ENCODE peak calls at places on chromosomes 12 and 14, in four cellular contexts. N is progenitor cell of endocrine pancreas, W is GM20000, T is heart left ventricle. G is an unnamed sample.

GRCh38 chr14:30906752-30907658 is 32.6 kb downstream of the COCH start:
- DNase-seq in W (no peak), N (no peak), T (no peak), G (no peak)

GRCh38 chr12:66467932-66468331 is 165.6 kb downstream of the HELB start:
- DNase-seq in N (no peak), W (no peak), T (no peak), G (no peak)

GRCh38 chr12:66132408-66132807 is 1.9 kb upstream of the LLPH start:
- DNase-seq in W (no peak), T (peak; percentile 27), N (no peak), G (no peak)

GRCh38 chr12:129073157-129073915 is 220.1 kb downstream of the GLT1D1 start:
- DNase-seq in N (no peak), W (no peak), T (no peak), G (no peak)

GRCh38 chr12:55829967-55830600 is 697 bp upstream of the DNAJC14 start:
- DNase-seq in N (peak; percentile 34), W (peak; percentile 41), T (peak; percentile 55), G (peak; percentile 61)

GRCh38 chr12:6452245-6452731 is 446 bp downstream of the TAPBPL start:
- DNase-seq in T (peak; percentile 44), N (no peak), W (no peak), G (no peak)

GRCh38 chr14:77761205-77761931 is 412 bp upstream of the SNW1 start:
- DNase-seq in T (peak; percentile 25), W (no peak), N (no peak), G (peak; percentile 26)

GRCh38 chr14:54653764-54654469 is 87.0 kb downstream of the SAMD4A start:
- DNase-seq in T (peak; percentile 66), W (no peak), N (no peak), G (no peak)

GRCh38 chr12:69168828-69169227 is 70.5 kb upstream of the CPSF6 start:
- DNase-seq in N (no peak), T (no peak), W (no peak), G (no peak)

GRCh38 chr12:131112690-131113290 is 159.1 kb downstream of the ADGRD1 start:
- DNase-seq in W (no peak), T (no peak), N (no peak), G (no peak)

GRCh38 chr14:77663289-77663688 is 44.5 kb downstream of the ALKBH1 start:
- DNase-seq in N (no peak), W (no peak), T (no peak), G (no peak)

GRCh38 chr14:102819176-102819628 is 42.0 kb downstream of the TRAF3 start:
- DNase-seq in T (no peak), W (peak; percentile 68), N (no peak), G (no peak)

GRCh38 chr12:75694891-75695290 is 183.5 kb upstream of the KRR1 start:
- DNase-seq in W (no peak), N (no peak), T (no peak), G (no peak)

GRCh38 chr12:49129332-49130150 is 1.7 kb downstream of the TUBA1B start:
- DNase-seq in W (no peak), N (no peak), T (peak; percentile 22), G (no peak)

GRCh38 chr12:20194171-20194570 is 174.2 kb upstream of the PDE3A start:
- DNase-seq in W (no peak), N (no peak), T (no peak), G (no peak)
- TF ChIP-seq CTCF in W (no peak), N (peak; percentile 41), T (peak; percentile 35), G (no peak)

DNA sequence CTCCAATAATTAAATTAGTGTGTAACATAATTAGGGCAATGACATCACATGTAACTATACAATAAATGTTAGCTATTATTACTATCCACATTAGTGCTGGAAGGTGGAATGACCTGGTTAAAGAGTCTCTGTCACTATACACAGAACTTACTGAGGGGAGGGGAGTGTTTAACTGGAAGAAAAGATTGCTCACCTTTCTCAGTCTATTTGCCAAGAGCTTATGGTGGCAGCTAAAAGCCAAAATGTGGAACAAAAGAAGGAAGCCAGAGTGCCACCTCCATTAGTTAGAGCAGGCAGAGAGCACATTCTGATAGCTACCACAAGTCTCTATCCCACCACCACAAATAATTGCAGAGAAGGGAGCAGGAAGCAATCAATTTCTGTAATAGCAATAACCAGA is 124.4 kb downstream of the MED13L start:
- DNase-seq in T (no peak), W (no peak), N (no peak), G (no peak)
- TF ChIP-seq CTCF in T (no peak), W (no peak), N (no peak), G (no peak)

GRCh38 chr12:2317819-2318218 is 265.0 kb downstream of the CACNA1C start:
- DNase-seq in W (no peak), T (no peak), N (no peak), G (no peak)
- TF ChIP-seq CTCF in W (no peak), T (no peak), N (no peak), G (no peak)

DNA sequence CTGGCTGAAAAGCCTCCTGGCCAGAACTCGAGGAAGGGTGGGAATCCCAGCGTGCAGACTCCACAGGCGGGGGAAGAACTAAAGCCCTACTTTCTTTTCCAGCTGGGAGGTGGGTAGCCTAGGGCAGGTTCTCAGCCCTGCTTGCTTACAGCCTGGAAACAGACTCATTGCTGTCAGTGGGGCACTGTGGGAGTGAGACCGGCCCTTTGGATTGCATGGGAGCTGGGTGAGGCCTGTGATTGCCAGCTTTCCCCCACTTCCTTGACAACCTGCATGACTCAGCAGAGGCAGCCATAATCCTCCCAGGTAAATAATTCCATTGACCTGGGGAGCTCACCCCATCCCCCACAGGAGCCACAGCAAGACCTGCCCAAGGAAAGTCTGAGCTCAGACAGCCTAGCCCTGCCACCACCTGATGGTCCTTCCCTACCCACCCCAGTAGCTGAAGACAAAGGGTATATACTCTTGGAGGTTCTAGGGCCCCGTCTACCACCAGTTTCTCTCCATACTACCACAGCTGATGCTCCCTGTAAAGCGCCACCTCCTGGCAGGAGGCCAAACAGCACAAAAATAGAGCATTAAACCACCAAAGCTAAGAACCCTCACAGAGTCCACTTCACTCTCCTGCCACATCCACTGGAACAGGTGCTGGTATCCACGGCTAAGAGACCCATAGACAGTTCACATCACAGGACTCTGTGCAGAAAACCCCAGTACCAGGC is 294.1 kb downstream of the SEC23A start:
- DNase-seq in W (no peak), N (no peak), T (no peak), G (no peak)
- TF ChIP-seq CTCF in W (no peak), N (peak; percentile 23), T (no peak), G (no peak)

GRCh38 chr12:110068654-110069053 is 20.3 kb upstream of the C12orf76 start:
- DNase-seq in T (no peak), N (no peak), W (no peak), G (no peak)
- TF ChIP-seq CTCF in T (no peak), N (no peak), W (no peak), G (no peak)

DNA sequence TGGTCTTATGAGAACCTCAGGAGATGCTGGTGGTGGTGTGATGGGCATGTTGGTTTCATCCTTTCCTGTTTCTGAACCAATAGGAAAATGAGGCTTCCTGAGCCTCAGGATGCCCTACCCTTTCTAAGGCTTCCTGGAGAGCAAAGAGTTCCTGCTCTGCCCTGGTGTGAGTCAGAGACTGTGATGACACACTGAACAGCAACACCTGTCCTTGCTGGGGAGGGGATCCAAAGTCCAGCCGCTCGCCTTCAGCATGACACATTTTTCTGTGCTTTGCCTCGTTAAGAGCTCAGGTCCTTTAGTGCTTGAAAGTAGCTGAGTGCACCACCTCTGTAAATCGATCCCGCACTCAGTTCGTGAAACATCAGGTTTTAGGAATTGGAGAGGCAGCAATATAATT is 116.0 kb downstream of the CACNA1C start:
- DNase-seq in T (no peak), N (no peak), W (no peak), G (no peak)
- TF ChIP-seq CTCF in T (no peak), N (no peak), W (no peak), G (no peak)